ENCODE peak calls at places on chromosomes 13 and 19, in six cellular contexts. U, F, E, V, B and J are unnamed samples.

GRCh38 chr19:3387645-3388589 is 21.5 kb downstream of the NFIC start:
- DNase-seq in U (peak), F (peak), E (no peak), V (no peak), B (peak), J (peak)

GRCh38 chr19:12825259-12826131 is 8.9 kb downstream of the RTBDN start:
- DNase-seq in U (no peak), F (no peak), E (peak), V (no peak), B (no peak), J (no peak)

GRCh38 chr13:34320084-34320483 is 502.1 kb downstream of the RFC3 start:
- DNase-seq in U (no peak), F (no peak), E (no peak), V (no peak), B (no peak), J (no peak)

GRCh38 chr13:28022848-28023518 is 34.5 kb upstream of the URAD start:
- DNase-seq in U (peak), F (no peak), E (no peak), V (no peak), B (no peak), J (no peak)

GRCh38 chr13:113404723-113405471 is 41.0 kb upstream of the GRTP1 start:
- DNase-seq in U (no peak), F (no peak), E (no peak), V (no peak), B (no peak), J (no peak)

GRCh38 chr13:85659493-85659892 is 139.7 kb downstream of the SLITRK6 start:
- DNase-seq in U (peak), F (no peak), E (no peak), V (peak), B (no peak), J (no peak)

GRCh38 chr13:76723551-76724232 is 162.5 kb downstream of the KCTD12 start:
- DNase-seq in U (peak), F (peak), E (no peak), V (peak), B (peak), J (no peak)

GRCh38 chr13:85509512-85509911 is 289.7 kb downstream of the SLITRK6 start:
- DNase-seq in U (peak), F (no peak), E (no peak), V (no peak), B (no peak), J (no peak)

GRCh38 chr13:70042193-70042592 is 65.4 kb upstream of the ATXN8OS start:
- DNase-seq in U (no peak), F (no peak), E (no peak), V (no peak), B (no peak), J (no peak)

GRCh38 chr19:1592755-1593628 is at the start of gene MBD3:
- DNase-seq in U (peak), F (peak), E (peak), V (peak), B (peak), J (peak)

GRCh38 chr13:46143239-46143701 is 38.4 kb upstream of the CPB2 start:
- DNase-seq in U (no peak), F (no peak), E (no peak), V (no peak), B (no peak), J (no peak)

GRCh38 chr13:41502676-41503075 is 45.3 kb downstream of the RGCC start:
- DNase-seq in U (no peak), F (no peak), E (no peak), V (no peak), B (no peak), J (no peak)

GRCh38 chr13:112657850-112658445 is 31.9 kb upstream of the ATP11A start:
- DNase-seq in U (peak), F (no peak), E (no peak), V (no peak), B (no peak), J (peak)

GRCh38 chr13:45615501-45616101 is at the start of gene ERICH6B:
- DNase-seq in U (peak), F (no peak), E (no peak), V (peak), B (no peak), J (peak)

GRCh38 chr13:34356686-34357434 is 538.9 kb downstream of the RFC3 start:
- DNase-seq in U (no peak), F (no peak), E (no peak), V (no peak), B (no peak), J (no peak)

GRCh38 chr19:11324079-11324661 is 15.3 kb downstream of the RAB3D start:
- DNase-seq in U (peak), F (peak), E (no peak), V (peak), B (peak), J (peak)

GRCh38 chr13:18628428-18628827 is 553.2 kb downstream of the TUBA3C start:
- DNase-seq in U (no peak), F (no peak), E (no peak), V (no peak), B (no peak), J (no peak)

GRCh38 chr13:22189176-22190048 is 518.5 kb downstream of the FGF9 start:
- DNase-seq in U (no peak), F (no peak), E (no peak), V (no peak), B (no peak), J (no peak)

GRCh38 chr19:29542776-29543175 is 17.0 kb downstream of the VSTM2B start:
- DNase-seq in U (no peak), F (no peak), E (no peak), V (no peak), B (peak), J (no peak)

GRCh38 chr19:44367024-44367423 is 10.5 kb upstream of the ZNF112 start:
- DNase-seq in U (no peak), F (no peak), E (no peak), V (no peak), B (no peak), J (no peak)

GRCh38 chr13:39347926-39348901 is 254.8 kb downstream of the LHFPL6 start:
- DNase-seq in U (no peak), F (no peak), E (no peak), V (no peak), B (peak), J (no peak)

GRCh38 chr13:112791662-112792440 is 102.0 kb downstream of the ATP11A start:
- DNase-seq in U (no peak), F (no peak), E (no peak), V (no peak), B (peak), J (no peak)

GRCh38 chr13:37869756-37870488 is at the start of gene TRPC4:
- DNase-seq in U (peak), F (no peak), E (peak), V (peak), B (peak), J (peak)

GRCh38 chr13:45021250-45021649 is 31.9 kb downstream of the GPALPP1 start:
- DNase-seq in U (peak), F (no peak), E (no peak), V (no peak), B (no peak), J (no peak)

GRCh38 chr13:51292000-51292550 is 47.4 kb upstream of the SERPINE3 start:
- DNase-seq in U (peak), F (no peak), E (no peak), V (no peak), B (no peak), J (no peak)

GRCh38 chr13:113938246-113938645 is 35.6 kb downstream of the C13orf46 start:
- DNase-seq in U (no peak), F (no peak), E (no peak), V (no peak), B (no peak), J (no peak)

GRCh38 chr19:57302727-57303401 is 17.4 kb upstream of the ZNF543 start:
- DNase-seq in U (no peak), F (no peak), E (no peak), V (no peak), B (no peak), J (no peak)

GRCh38 chr19:55474269-55475265 is 1.9 kb upstream of the ZNF628 start:
- DNase-seq in U (no peak), F (no peak), E (no peak), V (no peak), B (no peak), J (no peak)

GRCh38 chr19:55478364-55478763 is 1.9 kb downstream of the ZNF628 start:
- DNase-seq in U (no peak), F (no peak), E (no peak), V (no peak), B (no peak), J (no peak)

GRCh38 chr19:55473613-55474012 is 2.8 kb upstream of the ZNF628 start:
- DNase-seq in U (no peak), F (no peak), E (no peak), V (no peak), B (no peak), J (no peak)

GRCh38 chr19:55477905-55478304 is 1.5 kb downstream of the ZNF628 start:
- DNase-seq in U (no peak), F (no peak), E (no peak), V (no peak), B (no peak), J (no peak)

DNA sequence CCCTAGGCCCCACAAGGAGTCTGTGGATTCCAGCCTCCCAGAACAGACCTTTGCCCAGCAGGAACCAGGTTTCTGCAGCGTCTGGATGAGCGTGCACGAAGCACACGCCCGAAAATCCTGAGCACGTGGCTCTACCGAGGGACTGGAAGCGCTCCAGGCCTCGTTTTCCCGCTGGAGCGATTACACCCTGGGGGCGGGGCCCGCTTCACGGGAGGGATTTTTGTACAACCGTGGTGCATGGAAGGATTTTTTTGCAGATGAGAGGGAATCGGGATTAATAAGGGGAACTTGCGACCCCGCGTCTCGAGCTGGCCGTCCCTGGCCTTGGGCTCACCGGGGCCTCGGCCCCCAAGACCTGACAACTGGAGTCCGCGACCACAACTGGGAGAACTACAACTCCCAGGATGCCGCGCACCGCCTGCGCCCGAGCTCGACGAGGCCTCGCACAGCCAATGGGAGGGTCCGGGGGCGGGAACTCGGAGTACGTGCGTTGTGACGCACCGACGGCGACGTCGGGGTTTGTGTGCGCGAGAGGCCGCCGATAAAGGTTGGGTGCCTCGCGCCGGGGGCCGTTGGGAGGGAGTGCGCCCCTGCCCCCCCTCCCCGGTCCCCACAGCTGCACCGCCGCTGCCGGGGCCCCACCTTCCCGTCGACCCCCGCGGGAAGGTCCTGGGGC is at the start of gene ZNF628:
- DNase-seq in U (peak), F (peak), E (peak), V (peak), B (peak), J (peak)
- TF ChIP-seq POLR2A in U (peak), F (no peak), E (peak), V (peak), B (peak), J (peak)

GRCh38 chr13:72781461-72782439 is at the start of the genes DIS3 and PIBF1:
- DNase-seq in U (peak), F (peak), E (peak), V (peak), B (peak), J (peak)
- TF ChIP-seq CTCF in U (no peak), F (no peak), E (no peak), V (no peak), B (peak), J (peak)

DNA sequence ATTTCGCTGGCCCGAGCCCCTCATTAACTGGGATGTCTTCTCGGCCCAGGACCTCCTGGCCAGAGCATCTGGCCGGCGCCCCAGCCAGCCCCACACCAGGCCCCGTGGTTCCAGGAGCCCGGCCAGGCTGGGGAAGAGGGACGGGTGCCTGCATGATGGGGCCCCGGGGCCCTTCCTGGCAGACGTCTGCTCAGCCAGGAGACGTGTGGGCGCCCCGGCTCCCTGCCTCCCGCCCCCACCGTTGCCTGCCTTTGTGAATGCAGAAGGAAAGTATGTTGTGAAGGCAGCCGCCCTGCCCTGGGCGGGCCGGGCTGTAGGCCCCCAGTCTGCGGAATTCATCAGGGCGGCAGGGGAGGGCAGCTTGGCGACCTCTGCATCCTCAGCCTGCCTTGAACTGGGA is 4.4 kb upstream of the COMP start:
- DNase-seq in U (no peak), F (no peak), E (no peak), V (no peak), B (no peak), J (no peak)
- TF ChIP-seq POLR2A in U (no peak), F (no peak), E (no peak), V (no peak), B (no peak), J (no peak)

DNA sequence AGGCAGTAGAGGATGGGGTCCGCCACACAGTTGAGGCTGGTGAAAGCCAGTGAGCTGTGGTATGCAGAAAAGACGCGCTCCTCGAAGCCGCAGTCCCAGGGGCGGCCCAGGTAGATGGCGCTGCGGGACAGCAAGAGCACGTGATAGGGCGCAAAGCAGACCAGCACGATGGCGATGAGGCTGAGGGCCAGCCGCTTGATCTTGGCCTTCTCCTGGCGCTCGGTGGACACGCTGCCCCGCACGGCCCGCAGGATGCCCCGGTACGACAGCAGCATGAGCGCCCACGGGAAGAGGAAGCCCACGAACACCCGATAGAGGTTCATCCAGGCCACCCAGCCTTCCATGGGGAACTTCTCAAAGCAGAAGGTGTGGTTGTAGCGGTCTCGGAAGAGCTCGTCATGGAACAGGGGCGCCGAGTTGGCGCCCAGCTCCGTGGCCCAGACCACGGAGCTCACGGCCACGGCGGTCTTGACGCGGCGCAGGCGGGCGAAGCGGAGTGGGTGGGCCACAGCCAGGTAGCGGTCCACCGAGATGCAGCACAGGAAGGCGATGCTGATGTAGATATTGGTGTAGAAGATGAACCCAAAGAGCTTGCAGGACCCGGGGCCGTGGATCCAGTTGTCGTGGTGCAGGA is 6.5 kb upstream of the OPA3 start:
- DNase-seq in U (peak), F (no peak), E (peak), V (peak), B (peak), J (no peak)
- TF ChIP-seq CTCF in U (peak), F (no peak), E (peak), V (peak), B (peak), J (peak)

DNA sequence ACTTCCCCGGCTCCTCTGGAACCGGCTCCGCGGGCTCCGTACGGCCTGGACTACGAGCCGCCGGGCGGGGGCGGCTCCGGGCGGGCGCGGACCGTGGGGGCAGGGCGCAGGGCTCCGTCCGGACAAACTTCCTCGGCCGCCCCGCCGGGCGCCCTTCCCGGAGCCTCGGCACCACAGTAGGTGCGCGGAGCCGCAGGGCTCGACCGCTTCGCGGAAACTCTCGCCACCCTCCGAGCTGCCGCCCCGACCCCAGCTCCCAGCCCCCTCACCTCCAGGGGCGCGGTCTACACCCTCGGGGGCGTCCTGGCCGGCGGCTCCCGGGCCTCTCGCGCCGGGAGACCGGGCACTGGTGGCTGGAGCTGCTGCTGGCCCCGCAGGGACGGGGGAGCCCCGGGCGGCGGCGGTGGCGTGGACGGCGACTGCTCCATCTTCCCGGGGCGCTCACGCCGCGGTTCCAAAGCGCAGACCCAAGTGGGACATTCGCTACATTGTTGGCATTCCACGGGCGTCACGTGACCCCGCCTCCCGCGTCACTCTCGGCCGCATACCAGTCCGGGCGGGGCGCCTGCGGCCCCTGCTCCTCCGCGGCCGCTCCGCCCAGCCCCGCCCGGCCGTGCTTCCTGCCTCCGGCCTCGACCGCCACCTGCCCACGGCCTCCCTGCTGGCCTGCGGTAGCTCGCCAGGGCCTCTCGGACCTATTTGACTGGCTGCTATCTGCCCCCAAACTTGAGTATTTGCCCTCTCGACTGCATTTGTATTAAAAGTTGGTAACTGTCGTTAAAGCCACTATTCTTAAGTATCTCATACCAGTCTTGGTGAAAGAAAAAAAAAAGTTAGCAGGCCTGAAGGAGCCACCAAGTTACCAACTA is at the start of gene LATS2:
- DNase-seq in U (peak), F (peak), E (peak), V (peak), B (peak), J (peak)
- TF ChIP-seq POLR2A in U (peak), F (peak), E (no peak), V (peak), B (peak), J (peak)

GRCh38 chr13:111528513-111528912 is 208.1 kb downstream of the TEX29 start:
- DNase-seq in U (no peak), F (no peak), E (no peak), V (no peak), B (no peak), J (no peak)
- TF ChIP-seq CTCF in U (no peak), F (no peak), E (no peak), V (no peak), B (no peak), J (no peak)

DNA sequence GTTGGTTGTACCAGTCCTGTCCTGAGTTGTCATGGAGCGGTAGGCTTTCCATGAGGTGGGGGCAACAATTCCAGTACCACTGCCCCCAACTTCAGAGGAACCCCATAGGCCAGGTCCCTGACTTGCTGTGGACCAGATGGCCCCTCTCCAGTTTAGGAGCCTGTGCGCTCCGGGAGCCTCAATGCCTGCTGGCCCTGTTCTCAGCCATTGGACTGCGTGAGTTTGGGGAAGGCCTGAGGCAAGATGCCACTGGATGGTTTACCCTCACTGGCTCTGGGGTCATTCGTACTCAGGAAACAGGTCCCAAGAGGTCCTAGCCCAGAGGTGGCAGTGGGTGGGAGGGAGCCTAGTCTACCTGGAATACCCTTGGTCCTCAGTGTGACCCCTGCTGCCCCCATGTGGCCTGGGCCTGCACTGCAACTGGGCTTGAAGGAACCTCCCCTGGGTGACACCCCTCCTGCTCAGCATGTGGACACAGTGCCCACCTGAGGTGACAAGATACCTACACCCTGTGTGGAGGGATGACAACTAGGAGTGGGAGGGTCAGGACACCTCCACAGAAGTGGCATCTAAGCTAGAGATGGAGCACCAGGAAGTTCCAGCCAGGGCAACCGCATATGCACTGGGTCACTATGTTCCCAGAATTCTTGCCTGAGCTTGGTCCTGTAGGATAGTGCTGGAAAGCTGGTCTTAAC is 6.0 kb upstream of the PRR19 start:
- DNase-seq in U (peak), F (peak), E (peak), V (peak), B (peak), J (peak)
- TF ChIP-seq POLR2A in U (no peak), F (no peak), E (peak), V (no peak), B (no peak), J (peak)

GRCh38 chr19:13883665-13884064 is 6.7 kb downstream of the NANOS3 start:
- DNase-seq in U (no peak), F (no peak), E (peak), V (no peak), B (no peak), J (no peak)
- TF ChIP-seq CTCF in U (peak), F (no peak), E (peak), V (no peak), B (no peak), J (no peak)

GRCh38 chr19:10019246-10019645 is 6.0 kb downstream of the RDH8 start:
- DNase-seq in U (no peak), F (no peak), E (no peak), V (no peak), B (no peak), J (no peak)

GRCh38 chr19:10021863-10022262 is 8.6 kb downstream of the RDH8 start:
- DNase-seq in U (peak), F (no peak), E (no peak), V (no peak), B (no peak), J (no peak)

GRCh38 chr19:10018786-10019185 is 5.5 kb downstream of the RDH8 start:
- DNase-seq in U (no peak), F (no peak), E (no peak), V (no peak), B (no peak), J (no peak)

GRCh38 chr19:10020851-10021250 is 7.6 kb downstream of the RDH8 start:
- DNase-seq in U (no peak), F (no peak), E (no peak), V (no peak), B (no peak), J (no peak)

GRCh38 chr19:10021446-10021845 is 8.2 kb downstream of the RDH8 start:
- DNase-seq in U (no peak), F (no peak), E (no peak), V (no peak), B (no peak), J (no peak)
- TF ChIP-seq POLR2A in U (no peak), F (no peak), E (no peak), V (no peak), B (no peak), J (no peak)

GRCh38 chr13:30978981-30979956 is 46.8 kb downstream of the TEX26 start:
- DNase-seq in U (no peak), F (no peak), E (peak), V (peak), B (peak), J (no peak)
- TF ChIP-seq CTCF in U (peak), F (no peak), E (peak), V (peak), B (peak), J (no peak)